ENCODE peak calls at places on chromosome 14, in nine cellular contexts. V is NCI-H1417; A is effector memory CD4-positive, alpha-beta T cell; E is NCI-H1105; K is ELR; Z is BJ; T is stromal cell of bone marrow; B is stimulated activated effector memory CD8-positive, alpha-beta T cell treated with anti-CD3 and anti-CD28 coated beads, Interleukin-12 subunit alpha, Interleukin-12 subunit beta, amount 100 ng/mL, for 72 hours; Y is T-helper 1 cell. D is an unnamed sample.

GRCh38 chr14:65303185-65303901 is 109.2 kb upstream of the FUT8 start:
- DNase-seq in K (peak; percentile 53), T (no peak), A (no peak), Z (no peak), E (no peak), V (peak; percentile 59), B (no peak), Y (no peak), D (no peak)

GRCh38 chr14:33131801-33132200 is 193.1 kb downstream of the NPAS3 start:
- DNase-seq in Z (no peak), V (no peak), B (no peak), T (no peak), K (no peak), Y (no peak), E (no peak), A (no peak), D (no peak)

GRCh38 chr14:55847766-55848165 is 267.8 kb downstream of the KTN1 start:
- DNase-seq in E (no peak), A (no peak), K (peak; percentile 29), V (no peak), B (no peak), T (no peak), Z (peak; percentile 60), Y (no peak), D (no peak)

GRCh38 chr14:65334765-65335411 is 77.6 kb upstream of the FUT8 start:
- DNase-seq in B (no peak), Z (no peak), K (no peak), E (no peak), T (no peak), A (no peak), Y (no peak), V (peak; percentile 26), D (no peak)

GRCh38 chr14:96039633-96040311 is 610 bp downstream of the C14orf132 start:
- DNase-seq in V (peak; percentile 88), B (no peak), Z (no peak), A (no peak), K (peak; percentile 31), Y (no peak), E (no peak), T (no peak), D (peak; percentile 77)

GRCh38 chr14:104882325-104882973 is 17.4 kb downstream of the CEP170B start:
- DNase-seq in E (no peak), Y (no peak), B (no peak), K (peak; percentile 48), Z (no peak), V (peak; percentile 37), A (no peak), T (no peak), D (no peak)

GRCh38 chr14:71703477-71703876 is 228.8 kb upstream of the RGS6 start:
- DNase-seq in Y (no peak), T (peak; percentile 83), Z (no peak), K (no peak), A (no peak), V (no peak), E (peak; percentile 39), B (no peak), D (peak; percentile 43)

GRCh38 chr14:38073641-38074040 is 134.1 kb upstream of the SSTR1 start:
- DNase-seq in Z (peak; percentile 31), K (peak; percentile 75), T (no peak), B (no peak), E (no peak), V (no peak), Y (no peak), A (no peak), D (no peak)

GRCh38 chr14:91090733-91091132 is 23.1 kb upstream of the DGLUCY start:
- DNase-seq in K (no peak), E (no peak), V (no peak), Y (no peak), Z (no peak), T (no peak), A (no peak), B (no peak), D (no peak)

GRCh38 chr14:102825307-102826095 is 48.3 kb downstream of the TRAF3 start:
- DNase-seq in K (no peak), E (no peak), Z (no peak), Y (no peak), B (no peak), V (no peak), A (no peak), T (no peak), D (no peak)

GRCh38 chr14:36716614-36717184 is 55.0 kb downstream of the PAX9 start:
- DNase-seq in E (no peak), Z (no peak), A (no peak), B (no peak), K (no peak), V (no peak), Y (no peak), T (no peak), D (no peak)

GRCh38 chr14:73712071-73712506 is 2.1 kb downstream of the PNMA1 start:
- DNase-seq in E (no peak), Y (no peak), A (no peak), T (no peak), K (peak; percentile 44), Z (no peak), B (peak; percentile 58), V (no peak), D (no peak)

GRCh38 chr14:101584049-101584859 is 23.0 kb downstream of the DIO3 start:
- DNase-seq in B (no peak), K (peak; percentile 30), Z (peak; percentile 57), V (no peak), T (peak; percentile 33), A (no peak), E (no peak), Y (no peak), D (no peak)

GRCh38 chr14:106883218-106883692 is 1356.9 kb downstream of the TMEM121 start:
- DNase-seq in B (peak; percentile 67), E (no peak), K (peak; percentile 18), A (peak; percentile 28), Z (no peak), Y (no peak), T (no peak), V (no peak), D (no peak)

GRCh38 chr14:73743431-73743931 is 29.3 kb upstream of the PNMA1 start:
- DNase-seq in A (peak; percentile 45), Z (no peak), V (no peak), B (peak; percentile 77), K (no peak), Y (no peak), T (no peak), E (no peak), D (peak; percentile 69)

GRCh38 chr14:74792249-74793039 is 29.3 kb downstream of the YLPM1 start:
- DNase-seq in Z (no peak), K (peak; percentile 36), B (no peak), V (no peak), T (no peak), E (no peak), Y (no peak), A (no peak), D (no peak)

GRCh38 chr14:37588956-37589737 is 5.9 kb downstream of the FOXA1 start:
- DNase-seq in B (no peak), A (no peak), K (no peak), T (no peak), Y (no peak), V (peak; percentile 92), Z (no peak), E (peak; percentile 59), D (no peak)

GRCh38 chr14:64762044-64763034 is 58.1 kb downstream of the PLEKHG3 start:
- DNase-seq in Z (no peak), E (peak; percentile 93), B (no peak), A (peak; percentile 43), V (peak; percentile 92), Y (peak; percentile 23), T (peak; percentile 37), K (peak; percentile 76), D (peak; percentile 68)

GRCh38 chr14:37550511-37550910 is 44.5 kb downstream of the FOXA1 start:
- DNase-seq in T (peak; percentile 61), B (no peak), E (no peak), A (no peak), Z (peak; percentile 78), V (no peak), Y (no peak), K (no peak), D (no peak)

GRCh38 chr14:64934338-64934939 is 8.1 kb downstream of the GPX2 start:
- DNase-seq in T (no peak), V (no peak), K (no peak), B (no peak), A (no peak), Z (no peak), E (no peak), Y (no peak), D (no peak)

GRCh38 chr14:74616996-74617700 is 5.1 kb upstream of the LTBP2 start:
- DNase-seq in E (no peak), T (no peak), Z (no peak), B (no peak), Y (no peak), V (no peak), A (no peak), K (peak; percentile 37), D (no peak)

GRCh38 chr14:71319646-71320045 is 412.4 kb downstream of the PCNX1 start:
- DNase-seq in Z (no peak), B (no peak), K (peak; percentile 56), V (peak; percentile 90), E (no peak), A (peak; percentile 0), Y (no peak), T (peak; percentile 11), D (peak; percentile 41)

GRCh38 chr14:44099752-44100462 is 407.2 kb downstream of the FSCB start:
- DNase-seq in A (no peak), B (no peak), K (no peak), V (no peak), Z (no peak), E (no peak), Y (no peak), T (no peak), D (no peak)

GRCh38 chr14:73255005-73255400 is 17.7 kb downstream of the PAPLN start:
- DNase-seq in B (no peak), V (no peak), T (no peak), A (no peak), E (no peak), K (no peak), Y (no peak), Z (no peak), D (no peak)

GRCh38 chr14:56964885-56965284 is 154.6 kb upstream of the OTX2 start:
- DNase-seq in V (no peak), Z (no peak), T (no peak), Y (no peak), A (no peak), B (no peak), K (no peak), E (no peak), D (no peak)

D was measured in Ammon's horn.